ENCODE peak calls at places on chromosome 9, in seven cellular contexts. One of them, this sample, is unnamed.

GRCh38 chr9:3972687-3973086 is 327.2 kb downstream of the GLIS3 start:
- DNase-seq in cardiac fibroblast: no peak
- DNase-seq in Ammon's horn: no peak
- DNase-seq in Right ventricle myocardium superior: no peak
- DNase-seq in stromal cell of bone marrow: no peak
- DNase-seq in activated T-helper 1 cell treated with Interleukin-2 at 50 U/mL for 16 hours: no peak
- DNase-seq in HEK293T: no peak
- DNase-seq in this sample: no peak

GRCh38 chr9:36451949-36452348 is 51.9 kb upstream of the RNF38 start:
- DNase-seq in Right ventricle myocardium superior: no peak
- DNase-seq in HEK293T: no peak
- DNase-seq in activated T-helper 1 cell treated with Interleukin-2 at 50 U/mL for 16 hours: no peak
- DNase-seq in Ammon's horn: no peak
- DNase-seq in cardiac fibroblast: no peak
- DNase-seq in stromal cell of bone marrow: no peak
- DNase-seq in this sample: no peak

GRCh38 chr9:129111762-129112151 is 542 bp downstream of the PTPA start:
- DNase-seq in Ammon's horn: peak
- DNase-seq in HEK293T: peak
- DNase-seq in Right ventricle myocardium superior: peak
- DNase-seq in stromal cell of bone marrow: no peak
- DNase-seq in cardiac fibroblast: peak
- DNase-seq in activated T-helper 1 cell treated with Interleukin-2 at 50 U/mL for 16 hours: no peak
- DNase-seq in this sample: no peak

GRCh38 chr9:113293285-113293874 is 9.8 kb downstream of the RNF183 start:
- DNase-seq in cardiac fibroblast: peak
- DNase-seq in activated T-helper 1 cell treated with Interleukin-2 at 50 U/mL for 16 hours: no peak
- DNase-seq in Right ventricle myocardium superior: no peak
- DNase-seq in Ammon's horn: no peak
- DNase-seq in HEK293T: no peak
- DNase-seq in stromal cell of bone marrow: peak
- DNase-seq in this sample: no peak

GRCh38 chr9:91913096-91913495 is 36.9 kb downstream of the ROR2 start:
- DNase-seq in Ammon's horn: no peak
- DNase-seq in HEK293T: no peak
- DNase-seq in cardiac fibroblast: no peak
- DNase-seq in stromal cell of bone marrow: no peak
- DNase-seq in Right ventricle myocardium superior: no peak
- DNase-seq in activated T-helper 1 cell treated with Interleukin-2 at 50 U/mL for 16 hours: no peak
- DNase-seq in this sample: no peak

GRCh38 chr9:17625644-17626388 is 47.0 kb downstream of the SH3GL2 start:
- DNase-seq in Right ventricle myocardium superior: no peak
- DNase-seq in activated T-helper 1 cell treated with Interleukin-2 at 50 U/mL for 16 hours: no peak
- DNase-seq in HEK293T: no peak
- DNase-seq in Ammon's horn: no peak
- DNase-seq in cardiac fibroblast: no peak
- DNase-seq in stromal cell of bone marrow: no peak
- DNase-seq in this sample: no peak

GRCh38 chr9:88425538-88425950 is 37.3 kb downstream of the SPIN1 start:
- DNase-seq in cardiac fibroblast: peak
- DNase-seq in activated T-helper 1 cell treated with Interleukin-2 at 50 U/mL for 16 hours: no peak
- DNase-seq in Right ventricle myocardium superior: no peak
- DNase-seq in HEK293T: no peak
- DNase-seq in stromal cell of bone marrow: no peak
- DNase-seq in Ammon's horn: no peak
- DNase-seq in this sample: no peak

GRCh38 chr9:104868303-104868686 is 59.7 kb downstream of the ABCA1 start:
- DNase-seq in stromal cell of bone marrow: no peak
- DNase-seq in cardiac fibroblast: no peak
- DNase-seq in Right ventricle myocardium superior: no peak
- DNase-seq in activated T-helper 1 cell treated with Interleukin-2 at 50 U/mL for 16 hours: no peak
- DNase-seq in HEK293T: no peak
- DNase-seq in Ammon's horn: no peak
- DNase-seq in this sample: no peak

GRCh38 chr9:90129446-90129845 is 513.2 kb downstream of the DIRAS2 start:
- DNase-seq in Right ventricle myocardium superior: no peak
- DNase-seq in cardiac fibroblast: no peak
- DNase-seq in HEK293T: no peak
- DNase-seq in activated T-helper 1 cell treated with Interleukin-2 at 50 U/mL for 16 hours: no peak
- DNase-seq in Ammon's horn: no peak
- DNase-seq in stromal cell of bone marrow: no peak
- DNase-seq in this sample: no peak

GRCh38 chr9:70435948-70436347 is 21.5 kb upstream of the KLF9 start:
- DNase-seq in activated T-helper 1 cell treated with Interleukin-2 at 50 U/mL for 16 hours: no peak
- DNase-seq in Ammon's horn: no peak
- DNase-seq in HEK293T: no peak
- DNase-seq in Right ventricle myocardium superior: no peak
- DNase-seq in cardiac fibroblast: peak
- DNase-seq in stromal cell of bone marrow: peak
- DNase-seq in this sample: no peak

GRCh38 chr9:88628114-88628513 is 93.1 kb downstream of the NXNL2 start:
- DNase-seq in activated T-helper 1 cell treated with Interleukin-2 at 50 U/mL for 16 hours: no peak
- DNase-seq in cardiac fibroblast: no peak
- DNase-seq in Ammon's horn: no peak
- DNase-seq in HEK293T: no peak
- DNase-seq in stromal cell of bone marrow: no peak
- DNase-seq in Right ventricle myocardium superior: no peak
- DNase-seq in this sample: no peak

GRCh38 chr9:18379073-18379811 is 94.7 kb upstream of the ADAMTSL1 start:
- DNase-seq in stromal cell of bone marrow: no peak
- DNase-seq in cardiac fibroblast: no peak
- DNase-seq in HEK293T: no peak
- DNase-seq in Right ventricle myocardium superior: no peak
- DNase-seq in Ammon's horn: no peak
- DNase-seq in activated T-helper 1 cell treated with Interleukin-2 at 50 U/mL for 16 hours: no peak
- DNase-seq in this sample: no peak

GRCh38 chr9:129696803-129697110 is 31.3 kb downstream of the PRRX2 start:
- DNase-seq in HEK293T: no peak
- DNase-seq in cardiac fibroblast: no peak
- DNase-seq in stromal cell of bone marrow: no peak
- DNase-seq in Right ventricle myocardium superior: no peak
- DNase-seq in activated T-helper 1 cell treated with Interleukin-2 at 50 U/mL for 16 hours: no peak
- DNase-seq in Ammon's horn: no peak
- DNase-seq in this sample: no peak

GRCh38 chr9:7266911-7267555 is 509.3 kb downstream of the KDM4C start:
- DNase-seq in Ammon's horn: peak
- DNase-seq in Right ventricle myocardium superior: no peak
- DNase-seq in cardiac fibroblast: no peak
- DNase-seq in HEK293T: peak
- DNase-seq in activated T-helper 1 cell treated with Interleukin-2 at 50 U/mL for 16 hours: no peak
- DNase-seq in stromal cell of bone marrow: no peak
- DNase-seq in this sample: no peak

GRCh38 chr9:117551171-117551570 is 136.3 kb upstream of the ASTN2 start:
- DNase-seq in Ammon's horn: no peak
- DNase-seq in HEK293T: no peak
- DNase-seq in stromal cell of bone marrow: no peak
- DNase-seq in activated T-helper 1 cell treated with Interleukin-2 at 50 U/mL for 16 hours: no peak
- DNase-seq in Right ventricle myocardium superior: no peak
- DNase-seq in cardiac fibroblast: no peak
- DNase-seq in this sample: no peak

GRCh38 chr9:120593250-120593954 is 13.4 kb upstream of the CDK5RAP2 start:
- DNase-seq in activated T-helper 1 cell treated with Interleukin-2 at 50 U/mL for 16 hours: no peak
- DNase-seq in cardiac fibroblast: no peak
- DNase-seq in Right ventricle myocardium superior: no peak
- DNase-seq in HEK293T: no peak
- DNase-seq in Ammon's horn: no peak
- DNase-seq in stromal cell of bone marrow: no peak
- DNase-seq in this sample: no peak

GRCh38 chr9:18767141-18767540 is 265.9 kb downstream of the SAXO1 start:
- DNase-seq in cardiac fibroblast: no peak
- DNase-seq in HEK293T: no peak
- DNase-seq in Ammon's horn: no peak
- DNase-seq in activated T-helper 1 cell treated with Interleukin-2 at 50 U/mL for 16 hours: no peak
- DNase-seq in Right ventricle myocardium superior: no peak
- DNase-seq in stromal cell of bone marrow: no peak
- DNase-seq in this sample: no peak

GRCh38 chr9:137750563-137750962 is 127.0 kb upstream of the CACNA1B start:
- DNase-seq in activated T-helper 1 cell treated with Interleukin-2 at 50 U/mL for 16 hours: no peak
- DNase-seq in cardiac fibroblast: no peak
- DNase-seq in HEK293T: no peak
- DNase-seq in stromal cell of bone marrow: no peak
- DNase-seq in Ammon's horn: no peak
- DNase-seq in Right ventricle myocardium superior: no peak
- DNase-seq in this sample: no peak

GRCh38 chr9:103186959-103187358 is 191.8 kb downstream of the CYLC2 start:
- DNase-seq in HEK293T: no peak
- DNase-seq in Right ventricle myocardium superior: no peak
- DNase-seq in Ammon's horn: no peak
- DNase-seq in stromal cell of bone marrow: no peak
- DNase-seq in activated T-helper 1 cell treated with Interleukin-2 at 50 U/mL for 16 hours: no peak
- DNase-seq in cardiac fibroblast: no peak
- DNase-seq in this sample: no peak

GRCh38 chr9:126500600-126501382 is 112.9 kb upstream of the LMX1B start:
- DNase-seq in stromal cell of bone marrow: no peak
- DNase-seq in Ammon's horn: peak
- DNase-seq in activated T-helper 1 cell treated with Interleukin-2 at 50 U/mL for 16 hours: peak
- DNase-seq in Right ventricle myocardium superior: peak
- DNase-seq in HEK293T: peak
- DNase-seq in cardiac fibroblast: peak
- DNase-seq in this sample: peak

GRCh38 chr9:89021154-89021803 is 30.0 kb downstream of the S1PR3 start:
- DNase-seq in cardiac fibroblast: peak
- DNase-seq in Right ventricle myocardium superior: peak
- DNase-seq in stromal cell of bone marrow: peak
- DNase-seq in activated T-helper 1 cell treated with Interleukin-2 at 50 U/mL for 16 hours: no peak
- DNase-seq in HEK293T: no peak
- DNase-seq in Ammon's horn: no peak
- DNase-seq in this sample: no peak

GRCh38 chr9:72554221-72554641 is 32.8 kb downstream of the TMC1 start:
- DNase-seq in activated T-helper 1 cell treated with Interleukin-2 at 50 U/mL for 16 hours: no peak
- DNase-seq in HEK293T: no peak
- DNase-seq in stromal cell of bone marrow: peak
- DNase-seq in Ammon's horn: no peak
- DNase-seq in Right ventricle myocardium superior: no peak
- DNase-seq in cardiac fibroblast: peak
- DNase-seq in this sample: no peak

GRCh38 chr9:94639045-94639995 is at the start of gene FBP1:
- DNase-seq in Right ventricle myocardium superior: peak
- DNase-seq in HEK293T: no peak
- DNase-seq in Ammon's horn: no peak
- DNase-seq in cardiac fibroblast: no peak
- DNase-seq in activated T-helper 1 cell treated with Interleukin-2 at 50 U/mL for 16 hours: peak
- DNase-seq in stromal cell of bone marrow: no peak
- DNase-seq in this sample: peak

GRCh38 chr9:110370316-110370715 is 32.7 kb upstream of the TXNDC8 start:
- DNase-seq in Right ventricle myocardium superior: no peak
- DNase-seq in activated T-helper 1 cell treated with Interleukin-2 at 50 U/mL for 16 hours: no peak
- DNase-seq in HEK293T: no peak
- DNase-seq in Ammon's horn: no peak
- DNase-seq in stromal cell of bone marrow: peak
- DNase-seq in cardiac fibroblast: no peak
- DNase-seq in this sample: no peak

GRCh38 chr9:2502760-2503159 is 118.8 kb upstream of the VLDLR start:
- DNase-seq in Ammon's horn: no peak
- DNase-seq in Right ventricle myocardium superior: no peak
- DNase-seq in stromal cell of bone marrow: no peak
- DNase-seq in activated T-helper 1 cell treated with Interleukin-2 at 50 U/mL for 16 hours: no peak
- DNase-seq in cardiac fibroblast: no peak
- DNase-seq in HEK293T: no peak
- DNase-seq in this sample: no peak

GRCh38 chr9:134502261-134503211 is 139.1 kb upstream of the COL5A1 start:
- DNase-seq in Ammon's horn: peak
- DNase-seq in cardiac fibroblast: peak
- DNase-seq in HEK293T: no peak
- DNase-seq in Right ventricle myocardium superior: peak
- DNase-seq in activated T-helper 1 cell treated with Interleukin-2 at 50 U/mL for 16 hours: no peak
- DNase-seq in stromal cell of bone marrow: peak
- DNase-seq in this sample: no peak

GRCh38 chr9:19049872-19050636 is 827 bp downstream of the RRAGA start:
- DNase-seq in cardiac fibroblast: peak
- DNase-seq in stromal cell of bone marrow: peak
- DNase-seq in activated T-helper 1 cell treated with Interleukin-2 at 50 U/mL for 16 hours: no peak
- DNase-seq in Ammon's horn: peak
- DNase-seq in HEK293T: peak
- DNase-seq in Right ventricle myocardium superior: no peak
- DNase-seq in this sample: no peak

GRCh38 chr9:128420060-128420650 is 502 bp upstream of the CERCAM start:
- DNase-seq in cardiac fibroblast: peak
- DNase-seq in Ammon's horn: peak
- DNase-seq in Right ventricle myocardium superior: peak
- DNase-seq in activated T-helper 1 cell treated with Interleukin-2 at 50 U/mL for 16 hours: peak
- DNase-seq in stromal cell of bone marrow: no peak
- DNase-seq in HEK293T: peak
- DNase-seq in this sample: peak

GRCh38 chr9:92294297-92294676 is 790 bp upstream of the IARS1 start:
- DNase-seq in stromal cell of bone marrow: no peak
- DNase-seq in cardiac fibroblast: peak
- DNase-seq in HEK293T: no peak
- DNase-seq in activated T-helper 1 cell treated with Interleukin-2 at 50 U/mL for 16 hours: no peak
- DNase-seq in Right ventricle myocardium superior: peak
- DNase-seq in Ammon's horn: peak
- DNase-seq in this sample: no peak

This sample was measured in stimulated activated CD8-positive, alpha-beta memory T cell treated with anti-CD3 and anti-CD28 coated beads, Interleukin-12 subunit alpha, Interleukin-12 subunit beta, amount 100 ng/mL, for 1 hour.